ENCODE peak calls at places on chromosome 14, in four cellular contexts. One of them, this sample, is unnamed. For H3K36me3, the result is how much of the 10 kb centered on the place peaks cover.

GRCh38 chr14:71365305-71365865 is 458.1 kb downstream of the PCNX1 start:
- DNase-seq in BE2C: no peak
- DNase-seq in endothelial cell of umbilical vein: no peak
- DNase-seq in mesenchymal stem cell: no peak
- DNase-seq in this sample: no peak

GRCh38 chr14:67697006-67697405 is 1.4 kb upstream of the RDH11 start:
- DNase-seq in BE2C: no peak
- DNase-seq in endothelial cell of umbilical vein: no peak
- DNase-seq in mesenchymal stem cell: no peak
- DNase-seq in this sample: no peak

GRCh38 chr14:91295851-91296796 is 51.6 kb upstream of the GPR68 start:
- DNase-seq in BE2C: no peak
- DNase-seq in endothelial cell of umbilical vein: no peak
- DNase-seq in mesenchymal stem cell: no peak
- DNase-seq in this sample: no peak

GRCh38 chr14:69318241-69318640 is 58.3 kb downstream of the GALNT16 start:
- DNase-seq in BE2C: no peak
- DNase-seq in endothelial cell of umbilical vein: no peak
- DNase-seq in mesenchymal stem cell: peak
- DNase-seq in this sample: no peak

GRCh38 chr14:104845033-104845666 is 19.9 kb upstream of the CEP170B start:
- DNase-seq in BE2C: no peak
- DNase-seq in endothelial cell of umbilical vein: no peak
- DNase-seq in mesenchymal stem cell: no peak
- DNase-seq in this sample: no peak

GRCh38 chr14:32469388-32470160 is 140.5 kb downstream of the AKAP6 start:
- DNase-seq in BE2C: no peak
- DNase-seq in endothelial cell of umbilical vein: peak
- DNase-seq in mesenchymal stem cell: peak
- DNase-seq in this sample: no peak

GRCh38 chr14:99602054-99602787 is 1.8 kb downstream of the CCDC85C start:
- DNase-seq in BE2C: no peak
- DNase-seq in endothelial cell of umbilical vein: no peak
- DNase-seq in mesenchymal stem cell: no peak
- DNase-seq in this sample: peak

GRCh38 chr14:72796935-72797334 is 97.0 kb downstream of the DPF3 start:
- DNase-seq in BE2C: no peak
- DNase-seq in endothelial cell of umbilical vein: no peak
- DNase-seq in mesenchymal stem cell: no peak
- DNase-seq in this sample: no peak

GRCh38 chr14:31441273-31442110 is 15.8 kb downstream of the DTD2 start:
- DNase-seq in BE2C: no peak
- DNase-seq in endothelial cell of umbilical vein: no peak
- DNase-seq in mesenchymal stem cell: peak
- DNase-seq in this sample: no peak

GRCh38 chr14:24207104-24207543 is 1.6 kb downstream of the TSSK4 start:
- DNase-seq in BE2C: no peak
- DNase-seq in endothelial cell of umbilical vein: no peak
- DNase-seq in mesenchymal stem cell: no peak
- DNase-seq in this sample: no peak
- H3K36me3 ChIP-seq in BE2C: under half
- H3K36me3 ChIP-seq in endothelial cell of umbilical vein: under half
- H3K36me3 ChIP-seq in mesenchymal stem cell: half or more
- H3K36me3 ChIP-seq in this sample: under half

GRCh38 chr14:94467728-94468520 is 8.1 kb downstream of the SERPINA9 start:
- DNase-seq in BE2C: no peak
- DNase-seq in endothelial cell of umbilical vein: no peak
- DNase-seq in mesenchymal stem cell: no peak
- DNase-seq in this sample: no peak

GRCh38 chr14:94472842-94473241 is 3.2 kb downstream of the SERPINA9 start:
- DNase-seq in BE2C: no peak
- DNase-seq in endothelial cell of umbilical vein: no peak
- DNase-seq in mesenchymal stem cell: no peak
- DNase-seq in this sample: no peak

GRCh38 chr14:94469261-94469660 is 6.7 kb downstream of the SERPINA9 start:
- DNase-seq in BE2C: no peak
- DNase-seq in endothelial cell of umbilical vein: no peak
- DNase-seq in mesenchymal stem cell: no peak
- DNase-seq in this sample: no peak

GRCh38 chr14:94471045-94471444 is 5.0 kb downstream of the SERPINA9 start:
- DNase-seq in BE2C: no peak
- DNase-seq in endothelial cell of umbilical vein: no peak
- DNase-seq in mesenchymal stem cell: no peak
- DNase-seq in this sample: no peak

GRCh38 chr14:94470311-94470710 is 5.7 kb downstream of the SERPINA9 start:
- DNase-seq in BE2C: no peak
- DNase-seq in endothelial cell of umbilical vein: no peak
- DNase-seq in mesenchymal stem cell: no peak
- DNase-seq in this sample: no peak
- H3K4me3 ChIP-seq in BE2C: no peak
- H3K4me3 ChIP-seq in endothelial cell of umbilical vein: no peak
- H3K4me3 ChIP-seq in mesenchymal stem cell: no peak
- H3K4me3 ChIP-seq in this sample: no peak

DNA sequence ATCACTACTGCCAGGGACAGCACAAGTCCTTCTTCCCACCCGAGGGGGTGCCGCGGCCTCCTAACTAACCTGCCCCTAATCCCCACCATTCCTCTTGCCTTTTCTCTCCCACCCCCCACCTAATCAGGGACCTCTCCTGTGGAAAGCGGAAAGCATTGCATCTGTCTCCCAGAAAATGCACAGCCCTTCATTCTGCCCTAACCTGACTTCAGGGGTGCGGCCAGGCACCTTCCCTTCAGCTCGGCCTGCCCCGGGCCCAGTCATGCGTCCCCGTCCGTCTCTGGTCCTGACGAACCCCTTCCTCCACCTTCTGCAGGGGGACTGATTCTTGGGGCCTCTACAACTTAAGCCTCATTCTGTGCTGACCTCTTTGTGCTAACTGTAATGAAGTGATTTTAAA is 43.9 kb upstream of the TRAF3 start:
- DNase-seq in BE2C: no peak
- DNase-seq in endothelial cell of umbilical vein: no peak
- DNase-seq in mesenchymal stem cell: no peak
- DNase-seq in this sample: no peak
- H3K36me3 ChIP-seq in BE2C: under half
- H3K36me3 ChIP-seq in endothelial cell of umbilical vein: under half
- H3K36me3 ChIP-seq in mesenchymal stem cell: under half
- H3K36me3 ChIP-seq in this sample: under half

GRCh38 chr14:35827678-35828472 is 1.7 kb downstream of the BRMS1L start:
- DNase-seq in BE2C: no peak
- DNase-seq in endothelial cell of umbilical vein: no peak
- DNase-seq in mesenchymal stem cell: no peak
- DNase-seq in this sample: no peak
- H3K4me3 ChIP-seq in BE2C: peak
- H3K4me3 ChIP-seq in endothelial cell of umbilical vein: no peak
- H3K4me3 ChIP-seq in mesenchymal stem cell: no peak
- H3K4me3 ChIP-seq in this sample: no peak

GRCh38 chr14:22844221-22845102 is 8.1 kb downstream of the MMP14 start:
- DNase-seq in BE2C: no peak
- DNase-seq in endothelial cell of umbilical vein: no peak
- DNase-seq in mesenchymal stem cell: no peak
- DNase-seq in this sample: no peak
- H3K36me3 ChIP-seq in BE2C: under half
- H3K36me3 ChIP-seq in endothelial cell of umbilical vein: under half
- H3K36me3 ChIP-seq in mesenchymal stem cell: half or more
- H3K36me3 ChIP-seq in this sample: under half

This sample was measured in testis.